ENCODE peak calls at places on chromosomes 3 and 15, in nine cellular contexts. K, R, E, F, V, C, A, B and S are unnamed samples. For H3K4me1, the result is how much of the 10 kb centered on the place peaks cover.

GRCh38 chr3:184354740-184355139 is 6.7 kb downstream of the CLCN2 start:
- DNase-seq in K (no peak), R (no peak), E (no peak), F (no peak), V (no peak), C (no peak), A (no peak), B (no peak), S (no peak)

GRCh38 chr15:31478781-31479221 is 152.2 kb downstream of the KLF13 start:
- DNase-seq in K (no peak), R (no peak), E (no peak), F (peak), V (no peak), C (no peak), A (no peak), B (peak), S (peak)

GRCh38 chr3:69881756-69882428 is 117.6 kb upstream of the SAMMSON start:
- DNase-seq in K (no peak), R (no peak), E (no peak), F (no peak), V (no peak), C (no peak), A (no peak), B (no peak), S (no peak)

GRCh38 chr3:99669879-99670555 is 31.6 kb downstream of the COL8A1 start:
- DNase-seq in K (no peak), R (no peak), E (no peak), F (no peak), V (no peak), C (no peak), A (no peak), B (no peak), S (no peak)

GRCh38 chr3:89947357-89947954 is 840.0 kb downstream of the EPHA3 start:
- DNase-seq in K (no peak), R (no peak), E (no peak), F (no peak), V (no peak), C (no peak), A (no peak), B (no peak), S (no peak)

GRCh38 chr3:165800970-165801369 is 36.3 kb downstream of the BCHE start:
- DNase-seq in K (no peak), R (no peak), E (no peak), F (no peak), V (no peak), C (no peak), A (no peak), B (no peak), S (no peak)

GRCh38 chr15:62658498-62658897 is 384.0 kb upstream of the TPM1 start:
- DNase-seq in K (peak), R (no peak), E (no peak), F (no peak), V (no peak), C (peak), A (no peak), B (no peak), S (no peak)

GRCh38 chr3:168959731-168960130 is 703.8 kb downstream of the MECOM start:
- DNase-seq in K (no peak), R (no peak), E (no peak), F (no peak), V (no peak), C (no peak), A (no peak), B (no peak), S (no peak)

GRCh38 chr15:48242015-48242414 is 35.9 kb downstream of the SLC12A1 start:
- DNase-seq in K (no peak), R (no peak), E (no peak), F (no peak), V (no peak), C (no peak), A (no peak), B (no peak), S (no peak)

DNA sequence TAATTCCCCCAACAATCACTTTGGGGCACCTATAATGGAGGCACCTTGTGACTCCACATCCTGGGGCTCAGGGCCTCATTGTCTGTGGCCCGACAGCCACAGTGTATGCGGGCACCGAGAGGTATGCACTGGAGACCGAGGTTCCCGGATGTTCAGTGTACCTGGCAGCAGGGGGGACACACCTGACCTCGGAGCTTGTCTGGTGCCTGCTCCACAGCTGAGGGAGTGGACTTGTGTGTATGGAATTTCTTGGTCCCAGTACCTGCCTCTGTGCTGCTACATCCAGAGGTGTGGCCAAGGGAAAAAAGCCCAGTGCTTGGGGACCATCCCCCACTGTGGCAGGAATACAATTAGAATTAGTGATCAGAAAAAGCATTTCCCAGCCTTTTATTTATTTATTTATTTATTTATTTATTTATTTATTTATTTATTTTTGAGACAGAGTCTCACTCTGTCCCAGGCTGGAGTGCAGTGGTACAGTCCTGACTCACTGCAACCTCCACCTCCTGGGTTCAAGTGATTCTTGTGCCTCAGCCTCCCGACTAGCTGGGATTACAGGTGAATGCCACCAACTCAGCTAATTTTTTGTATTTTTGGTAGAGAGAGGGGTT is 8.8 kb upstream of the AEN start:
- DNase-seq in K (no peak), R (no peak), E (no peak), F (no peak), V (no peak), C (no peak), A (no peak), B (no peak), S (no peak)
- H3K4me1 ChIP-seq in K (under half), R (under half), E (under half), F (under half), V (under half), C (under half), A (under half), B (under half), S (under half)

GRCh38 chr3:57227204-57227929 is at the start of gene APPL1:
- DNase-seq in K (peak), R (peak), E (peak), F (peak), V (peak), C (peak), A (peak), B (peak), S (peak)
- TF ChIP-seq POLR2A in K (peak), R (peak), E (peak), F (peak), V (peak), C (peak), A (peak), B (peak), S (no peak)

GRCh38 chr15:39173426-39173825 is 407.5 kb upstream of the THBS1 start:
- DNase-seq in K (no peak), R (no peak), E (no peak), F (no peak), V (no peak), C (no peak), A (no peak), B (no peak), S (no peak)
- H3K27ac ChIP-seq in K (no peak), R (no peak), E (peak), F (no peak), V (peak), C (no peak), A (no peak), B (peak), S (peak)

GRCh38 chr3:45606991-45607712 is 12.6 kb downstream of the LIMD1 start:
- DNase-seq in K (no peak), R (no peak), E (peak), F (no peak), V (no peak), C (no peak), A (no peak), B (peak), S (peak)

GRCh38 chr3:45604999-45605398 is 10.4 kb downstream of the LIMD1 start:
- DNase-seq in K (no peak), R (no peak), E (no peak), F (no peak), V (no peak), C (no peak), A (no peak), B (no peak), S (peak)

GRCh38 chr3:45605569-45605968 is 11.0 kb downstream of the LIMD1 start:
- DNase-seq in K (no peak), R (no peak), E (no peak), F (no peak), V (no peak), C (no peak), A (no peak), B (no peak), S (no peak)

GRCh38 chr3:45604596-45604995 is 10.0 kb downstream of the LIMD1 start:
- DNase-seq in K (no peak), R (no peak), E (no peak), F (no peak), V (no peak), C (no peak), A (no peak), B (no peak), S (no peak)

GRCh38 chr3:45606003-45606402 is 11.5 kb downstream of the LIMD1 start:
- DNase-seq in K (no peak), R (no peak), E (no peak), F (no peak), V (no peak), C (no peak), A (no peak), B (no peak), S (no peak)
- H3K4me1 ChIP-seq in K (under half), R (under half), E (under half), F (half or more), V (under half), C (half or more), A (under half), B (under half), S (under half)

GRCh38 chr3:101676219-101676764 is 640 bp downstream of the ZBTB11 start:
- DNase-seq in K (peak), R (peak), E (peak), F (peak), V (peak), C (peak), A (peak), B (peak), S (peak)
- TF ChIP-seq POLR2A in K (peak), R (no peak), E (peak), F (peak), V (peak), C (peak), A (peak), B (peak), S (no peak)

DNA sequence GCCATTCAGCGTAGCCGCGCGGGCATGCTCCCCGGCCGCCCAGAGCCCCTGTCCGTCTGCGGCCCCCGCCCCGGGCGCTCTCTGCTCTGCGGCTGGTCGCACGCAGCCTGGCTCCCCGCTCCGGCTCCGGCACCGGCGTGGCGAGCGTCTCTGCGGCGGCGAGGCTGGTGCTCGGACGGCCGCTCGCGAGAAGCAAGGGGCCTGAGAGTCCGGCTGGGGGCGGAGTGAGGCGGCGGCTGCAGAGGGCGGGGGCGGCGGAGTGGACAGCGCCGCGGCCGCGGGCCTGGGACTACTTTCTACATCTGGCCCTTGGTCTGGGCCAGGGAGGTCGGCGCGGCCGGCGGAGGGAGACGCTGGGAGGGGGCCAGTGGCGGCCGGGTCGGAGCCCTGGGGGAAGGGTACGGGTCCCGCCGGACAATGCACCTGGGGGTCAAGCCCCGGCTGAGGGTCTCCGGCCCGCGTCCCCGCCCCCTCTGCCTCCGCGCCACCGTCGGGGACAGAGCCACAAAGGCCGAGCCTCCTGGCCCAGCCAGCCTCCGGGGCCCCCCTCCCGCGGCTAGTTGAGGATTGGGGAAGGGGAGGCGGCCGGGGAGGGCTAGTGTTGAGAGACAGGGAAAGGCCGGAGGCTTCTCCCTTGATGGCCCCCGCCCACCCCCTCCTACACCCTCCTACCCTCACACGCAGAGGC is at the start of gene PRTG:
- DNase-seq in K (peak), R (peak), E (peak), F (no peak), V (peak), C (peak), A (no peak), B (peak), S (peak)
- H3K27ac ChIP-seq in K (no peak), R (no peak), E (peak), F (peak), V (peak), C (peak), A (no peak), B (peak), S (no peak)

GRCh38 chr3:152204218-152204617 is 64.5 kb upstream of the MBNL1 start:
- DNase-seq in K (no peak), R (no peak), E (no peak), F (no peak), V (no peak), C (no peak), A (no peak), B (no peak), S (no peak)

GRCh38 chr3:152203677-152204076 is 65.1 kb upstream of the MBNL1 start:
- DNase-seq in K (no peak), R (no peak), E (no peak), F (no peak), V (no peak), C (no peak), A (no peak), B (no peak), S (no peak)

GRCh38 chr3:152202976-152203626 is 65.6 kb upstream of the MBNL1 start:
- DNase-seq in K (no peak), R (peak), E (no peak), F (no peak), V (no peak), C (no peak), A (no peak), B (no peak), S (no peak)

GRCh38 chr3:152206243-152206642 is 62.5 kb upstream of the MBNL1 start:
- DNase-seq in K (no peak), R (no peak), E (no peak), F (no peak), V (no peak), C (no peak), A (no peak), B (no peak), S (no peak)

GRCh38 chr3:152205097-152205593 is 63.6 kb upstream of the MBNL1 start:
- DNase-seq in K (no peak), R (no peak), E (no peak), F (no peak), V (no peak), C (no peak), A (no peak), B (no peak), S (no peak)
- H3K4me1 ChIP-seq in K (under half), R (under half), E (under half), F (under half), V (under half), C (half or more), A (under half), B (under half), S (half or more)